ENCODE peak calls at places on chromosome 2, in eight cellular contexts. I, R, Y, X, U, V, K and A are unnamed samples.

GRCh38 chr2:220660277-220661155 is 911.6 kb downstream of the EPHA4 start:
- DNase-seq in I (no peak), R (no peak), Y (peak; percentile 91), X (no peak), U (no peak), V (no peak), K (no peak), A (peak; percentile 54)

GRCh38 chr2:99700482-99701398 is 210.9 kb upstream of the REV1 start:
- DNase-seq in I (no peak), R (no peak), Y (no peak), X (no peak), U (no peak), V (no peak), K (no peak), A (no peak)

GRCh38 chr2:232519581-232519980 is 607 bp upstream of the PRSS56 start:
- DNase-seq in I (no peak), R (no peak), Y (no peak), X (no peak), U (no peak), V (no peak), K (no peak), A (no peak)

GRCh38 chr2:127220102-127220806 is at the start of gene CYP27C1:
- DNase-seq in I (no peak), R (no peak), Y (no peak), X (no peak), U (no peak), V (no peak), K (no peak), A (no peak)

GRCh38 chr2:128369126-128369555 is 50.5 kb upstream of the HS6ST1 start:
- DNase-seq in I (no peak), R (no peak), Y (peak; percentile 56), X (no peak), U (no peak), V (no peak), K (peak; percentile 32), A (no peak)

GRCh38 chr2:237859533-237860272 is at the start of gene RAMP1:
- DNase-seq in I (no peak), R (no peak), Y (peak; percentile 55), X (peak; percentile 35), U (peak; percentile 40), V (no peak), K (no peak), A (no peak)

GRCh38 chr2:37912056-37912455 is 13.0 kb upstream of the RMDN2 start:
- DNase-seq in I (no peak), R (no peak), Y (no peak), X (no peak), U (no peak), V (no peak), K (no peak), A (no peak)

GRCh38 chr2:231244382-231245252 is 46.2 kb downstream of the ARMC9 start:
- DNase-seq in I (no peak), R (no peak), Y (no peak), X (no peak), U (no peak), V (no peak), K (no peak), A (peak; percentile 71)

GRCh38 chr2:129712586-129712985 is 266.9 kb upstream of the RAB6C start:
- DNase-seq in I (no peak), R (no peak), Y (no peak), X (no peak), U (no peak), V (no peak), K (no peak), A (no peak)

GRCh38 chr2:133130548-133131246 is 437.6 kb downstream of the NCKAP5 start:
- DNase-seq in I (no peak), R (no peak), Y (peak; percentile 51), X (no peak), U (no peak), V (no peak), K (no peak), A (no peak)

GRCh38 chr2:128178650-128179460 is 87.9 kb downstream of the UGGT1 start:
- DNase-seq in I (no peak), R (no peak), Y (peak; percentile 63), X (peak; percentile 40), U (no peak), V (no peak), K (peak; percentile 63), A (peak; percentile 70)